ENCODE peak calls at places on chromosomes 3 and 15, in eight cellular contexts. One of them, this sample, is unnamed.

GRCh38 chr3:131402391-131403039 is 20.9 kb downstream of the NUDT16 start:
- DNase-seq in astrocyte: peak; percentile 83
- DNase-seq in hepatocyte: no peak
- DNase-seq in transverse colon: no peak
- DNase-seq in Caco-2: no peak
- DNase-seq in fibroblast of mammary gland: peak; percentile 34
- DNase-seq in fibroblast of lung: peak; percentile 85
- DNase-seq in tibial nerve: no peak
- DNase-seq in this sample: peak; percentile 57

GRCh38 chr3:32307591-32307990 is 69.1 kb downstream of the CMTM8 start:
- DNase-seq in astrocyte: no peak
- DNase-seq in hepatocyte: no peak
- DNase-seq in transverse colon: no peak
- DNase-seq in Caco-2: no peak
- DNase-seq in fibroblast of mammary gland: no peak
- DNase-seq in fibroblast of lung: no peak
- DNase-seq in tibial nerve: no peak
- DNase-seq in this sample: no peak

GRCh38 chr3:194112120-194113106 is 23.5 kb upstream of the HES1 start:
- DNase-seq in astrocyte: peak; percentile 43
- DNase-seq in hepatocyte: peak; percentile 89
- DNase-seq in transverse colon: peak; percentile 73
- DNase-seq in Caco-2: peak; percentile 93
- DNase-seq in fibroblast of mammary gland: no peak
- DNase-seq in fibroblast of lung: peak; percentile 51
- DNase-seq in tibial nerve: no peak
- DNase-seq in this sample: no peak

GRCh38 chr15:32774022-32774421 is 56.2 kb downstream of the GREM1 start:
- DNase-seq in astrocyte: peak; percentile 96
- DNase-seq in hepatocyte: no peak
- DNase-seq in transverse colon: no peak
- DNase-seq in Caco-2: peak; percentile 39
- DNase-seq in fibroblast of mammary gland: peak; percentile 94
- DNase-seq in fibroblast of lung: peak; percentile 96
- DNase-seq in tibial nerve: no peak
- DNase-seq in this sample: peak; percentile 79

GRCh38 chr3:69250014-69250413 is 127.6 kb upstream of the LMOD3 start:
- DNase-seq in astrocyte: peak; percentile 52
- DNase-seq in hepatocyte: peak; percentile 81
- DNase-seq in transverse colon: peak; percentile 84
- DNase-seq in Caco-2: peak; percentile 93
- DNase-seq in fibroblast of mammary gland: peak; percentile 60
- DNase-seq in fibroblast of lung: peak; percentile 61
- DNase-seq in tibial nerve: no peak
- DNase-seq in this sample: peak; percentile 63

GRCh38 chr3:88912294-88913014 is 195.0 kb upstream of the EPHA3 start:
- DNase-seq in astrocyte: no peak
- DNase-seq in hepatocyte: no peak
- DNase-seq in transverse colon: no peak
- DNase-seq in Caco-2: no peak
- DNase-seq in fibroblast of mammary gland: no peak
- DNase-seq in fibroblast of lung: no peak
- DNase-seq in tibial nerve: no peak
- DNase-seq in this sample: no peak

GRCh38 chr15:67622110-67622509 is 79.6 kb downstream of the MAP2K5 start:
- DNase-seq in astrocyte: no peak
- DNase-seq in hepatocyte: no peak
- DNase-seq in transverse colon: no peak
- DNase-seq in Caco-2: no peak
- DNase-seq in fibroblast of mammary gland: no peak
- DNase-seq in fibroblast of lung: no peak
- DNase-seq in tibial nerve: no peak
- DNase-seq in this sample: no peak

GRCh38 chr15:55334371-55334770 is 15.3 kb downstream of the PIGB start:
- DNase-seq in astrocyte: no peak
- DNase-seq in hepatocyte: no peak
- DNase-seq in transverse colon: no peak
- DNase-seq in Caco-2: no peak
- DNase-seq in fibroblast of mammary gland: peak; percentile 4
- DNase-seq in fibroblast of lung: peak; percentile 12
- DNase-seq in tibial nerve: no peak
- DNase-seq in this sample: no peak

GRCh38 chr3:157166115-157166514 is 6.2 kb upstream of the CCNL1 start:
- DNase-seq in astrocyte: no peak
- DNase-seq in hepatocyte: no peak
- DNase-seq in transverse colon: no peak
- DNase-seq in Caco-2: no peak
- DNase-seq in fibroblast of mammary gland: no peak
- DNase-seq in fibroblast of lung: no peak
- DNase-seq in tibial nerve: no peak
- DNase-seq in this sample: no peak

GRCh38 chr3:73608805-73609641 is 15.7 kb downstream of the PDZRN3 start:
- DNase-seq in astrocyte: no peak
- DNase-seq in hepatocyte: no peak
- DNase-seq in transverse colon: no peak
- DNase-seq in Caco-2: peak; percentile 51
- DNase-seq in fibroblast of mammary gland: no peak
- DNase-seq in fibroblast of lung: peak; percentile 29
- DNase-seq in tibial nerve: no peak
- DNase-seq in this sample: no peak

GRCh38 chr15:90006217-90007088 is 5.3 kb downstream of the ZNF710 start:
- DNase-seq in astrocyte: no peak
- DNase-seq in hepatocyte: no peak
- DNase-seq in transverse colon: no peak
- DNase-seq in Caco-2: no peak
- DNase-seq in fibroblast of mammary gland: no peak
- DNase-seq in fibroblast of lung: no peak
- DNase-seq in tibial nerve: no peak
- DNase-seq in this sample: no peak

GRCh38 chr3:169323580-169324453 is 339.7 kb downstream of the MECOM start:
- DNase-seq in astrocyte: peak; percentile 80
- DNase-seq in hepatocyte: peak; percentile 39
- DNase-seq in transverse colon: no peak
- DNase-seq in Caco-2: no peak
- DNase-seq in fibroblast of mammary gland: peak; percentile 11
- DNase-seq in fibroblast of lung: peak; percentile 83
- DNase-seq in tibial nerve: no peak
- DNase-seq in this sample: peak; percentile 25

GRCh38 chr15:65766422-65767263 is 25.4 kb downstream of the DENND4A start:
- DNase-seq in astrocyte: no peak
- DNase-seq in hepatocyte: peak; percentile 17
- DNase-seq in transverse colon: no peak
- DNase-seq in Caco-2: no peak
- DNase-seq in fibroblast of mammary gland: peak; percentile 12
- DNase-seq in fibroblast of lung: no peak
- DNase-seq in tibial nerve: no peak
- DNase-seq in this sample: peak; percentile 36

GRCh38 chr3:127152676-127153505 is 40.0 kb upstream of the PRR23E start:
- DNase-seq in astrocyte: no peak
- DNase-seq in hepatocyte: no peak
- DNase-seq in transverse colon: no peak
- DNase-seq in Caco-2: no peak
- DNase-seq in fibroblast of mammary gland: no peak
- DNase-seq in fibroblast of lung: no peak
- DNase-seq in tibial nerve: no peak
- DNase-seq in this sample: no peak

GRCh38 chr3:177448987-177449975 is 252.0 kb upstream of the TBL1XR1 start:
- DNase-seq in astrocyte: peak; percentile 99
- DNase-seq in hepatocyte: peak; percentile 44
- DNase-seq in transverse colon: no peak
- DNase-seq in Caco-2: no peak
- DNase-seq in fibroblast of mammary gland: peak; percentile 49
- DNase-seq in fibroblast of lung: peak; percentile 99
- DNase-seq in tibial nerve: no peak
- DNase-seq in this sample: peak; percentile 94

GRCh38 chr15:90934256-90934948 is 683 bp upstream of the UNC45A start:
- DNase-seq in astrocyte: peak; percentile 50
- DNase-seq in hepatocyte: peak; percentile 92
- DNase-seq in transverse colon: peak; percentile 93
- DNase-seq in Caco-2: peak; percentile 89
- DNase-seq in fibroblast of mammary gland: peak; percentile 80
- DNase-seq in fibroblast of lung: peak; percentile 71
- DNase-seq in tibial nerve: peak; percentile 72
- DNase-seq in this sample: peak; percentile 89

GRCh38 chr15:51735211-51735610 is 2.2 kb downstream of the LYSMD2 start:
- DNase-seq in astrocyte: no peak
- DNase-seq in hepatocyte: no peak
- DNase-seq in transverse colon: no peak
- DNase-seq in Caco-2: no peak
- DNase-seq in fibroblast of mammary gland: no peak
- DNase-seq in fibroblast of lung: no peak
- DNase-seq in tibial nerve: no peak
- DNase-seq in this sample: no peak
- TF ChIP-seq CTCF in astrocyte: no peak
- TF ChIP-seq CTCF in hepatocyte: no peak
- TF ChIP-seq CTCF in transverse colon: no peak
- TF ChIP-seq CTCF in Caco-2: no peak
- TF ChIP-seq CTCF in fibroblast of mammary gland: peak; percentile 4
- TF ChIP-seq CTCF in fibroblast of lung: no peak
- TF ChIP-seq CTCF in tibial nerve: no peak
- TF ChIP-seq CTCF in this sample: peak; percentile 27

GRCh38 chr3:188975612-188976314 is 196.0 kb upstream of the TPRG1 start:
- DNase-seq in astrocyte: no peak
- DNase-seq in hepatocyte: peak; percentile 28
- DNase-seq in transverse colon: no peak
- DNase-seq in Caco-2: no peak
- DNase-seq in fibroblast of mammary gland: no peak
- DNase-seq in fibroblast of lung: no peak
- DNase-seq in tibial nerve: no peak
- DNase-seq in this sample: peak; percentile 24
- H3K4me3 ChIP-seq in astrocyte: no peak overlapping the region
- H3K4me3 ChIP-seq in hepatocyte: no peak overlapping the region
- H3K4me3 ChIP-seq in transverse colon: peak overlapping the region; percentile 6
- H3K4me3 ChIP-seq in Caco-2: no peak overlapping the region
- H3K4me3 ChIP-seq in fibroblast of mammary gland: no peak overlapping the region
- H3K4me3 ChIP-seq in fibroblast of lung: peak overlapping the region; percentile 22
- H3K4me3 ChIP-seq in tibial nerve: no peak overlapping the region
- H3K4me3 ChIP-seq in this sample: no peak overlapping the region

DNA sequence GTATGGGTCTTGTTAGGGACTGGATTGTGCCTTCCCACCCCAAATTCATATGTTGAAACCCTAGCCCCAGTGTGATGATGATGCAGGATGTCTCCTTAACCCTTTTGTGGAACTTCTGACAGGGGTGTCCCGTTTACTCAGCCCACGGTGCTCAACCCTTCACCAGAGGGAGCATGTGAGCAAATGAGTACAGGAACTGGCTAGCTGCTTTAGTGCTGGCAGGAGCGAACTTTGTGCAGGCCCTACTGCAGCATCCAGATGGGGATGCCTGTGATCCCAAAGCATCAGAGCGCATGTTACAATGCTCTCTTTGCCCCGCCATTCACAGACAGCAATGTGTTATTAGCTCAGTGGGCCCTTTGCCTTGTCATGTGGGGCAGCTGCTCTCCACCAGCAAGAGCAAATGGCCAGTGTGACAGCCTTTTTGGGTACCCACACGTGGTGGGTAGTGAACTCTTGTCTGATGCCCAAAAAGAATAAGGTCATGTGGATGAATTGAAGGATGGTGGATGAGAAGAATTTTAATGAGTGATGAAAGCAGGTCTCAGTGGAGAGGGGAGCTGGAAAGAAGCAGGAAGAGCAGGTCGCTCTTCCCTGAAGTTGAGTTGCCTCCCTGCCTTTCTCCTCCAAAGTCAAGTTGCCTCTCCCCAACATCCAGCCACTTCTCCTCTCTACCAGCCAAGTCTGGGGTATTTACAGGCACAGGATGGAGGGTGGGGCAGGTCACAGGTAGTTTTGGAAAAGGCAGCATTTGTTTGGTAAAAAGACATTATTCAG is 63.3 kb upstream of the STRIT1 start:
- DNase-seq in astrocyte: no peak
- DNase-seq in hepatocyte: no peak
- DNase-seq in transverse colon: no peak
- DNase-seq in Caco-2: no peak
- DNase-seq in fibroblast of mammary gland: no peak
- DNase-seq in fibroblast of lung: peak; percentile 6
- DNase-seq in tibial nerve: no peak
- DNase-seq in this sample: peak; percentile 10
- TF ChIP-seq CTCF in astrocyte: no peak
- TF ChIP-seq CTCF in hepatocyte: peak; percentile 19
- TF ChIP-seq CTCF in transverse colon: no peak
- TF ChIP-seq CTCF in Caco-2: no peak
- TF ChIP-seq CTCF in fibroblast of mammary gland: peak; percentile 27
- TF ChIP-seq CTCF in fibroblast of lung: peak; percentile 19
- TF ChIP-seq CTCF in tibial nerve: no peak
- TF ChIP-seq CTCF in this sample: peak; percentile 43

GRCh38 chr15:100097342-100097899 is 244.4 kb downstream of the ADAMTS17 start:
- DNase-seq in astrocyte: no peak
- DNase-seq in hepatocyte: no peak
- DNase-seq in transverse colon: no peak
- DNase-seq in Caco-2: no peak
- DNase-seq in fibroblast of mammary gland: no peak
- DNase-seq in fibroblast of lung: no peak
- DNase-seq in tibial nerve: no peak
- DNase-seq in this sample: no peak

GRCh38 chr15:100093211-100094126 is 248.3 kb downstream of the ADAMTS17 start:
- DNase-seq in astrocyte: peak; percentile 88
- DNase-seq in hepatocyte: no peak
- DNase-seq in transverse colon: no peak
- DNase-seq in Caco-2: no peak
- DNase-seq in fibroblast of mammary gland: no peak
- DNase-seq in fibroblast of lung: peak; percentile 90
- DNase-seq in tibial nerve: no peak
- DNase-seq in this sample: peak; percentile 75

GRCh38 chr15:100094127-100094510 is 247.7 kb downstream of the ADAMTS17 start:
- DNase-seq in astrocyte: peak; percentile 45
- DNase-seq in hepatocyte: no peak
- DNase-seq in transverse colon: no peak
- DNase-seq in Caco-2: no peak
- DNase-seq in fibroblast of mammary gland: no peak
- DNase-seq in fibroblast of lung: peak; percentile 58
- DNase-seq in tibial nerve: no peak
- DNase-seq in this sample: no peak

GRCh38 chr15:100096700-100097099 is 245.1 kb downstream of the ADAMTS17 start:
- DNase-seq in astrocyte: no peak
- DNase-seq in hepatocyte: no peak
- DNase-seq in transverse colon: no peak
- DNase-seq in Caco-2: no peak
- DNase-seq in fibroblast of mammary gland: no peak
- DNase-seq in fibroblast of lung: no peak
- DNase-seq in tibial nerve: no peak
- DNase-seq in this sample: no peak

DNA sequence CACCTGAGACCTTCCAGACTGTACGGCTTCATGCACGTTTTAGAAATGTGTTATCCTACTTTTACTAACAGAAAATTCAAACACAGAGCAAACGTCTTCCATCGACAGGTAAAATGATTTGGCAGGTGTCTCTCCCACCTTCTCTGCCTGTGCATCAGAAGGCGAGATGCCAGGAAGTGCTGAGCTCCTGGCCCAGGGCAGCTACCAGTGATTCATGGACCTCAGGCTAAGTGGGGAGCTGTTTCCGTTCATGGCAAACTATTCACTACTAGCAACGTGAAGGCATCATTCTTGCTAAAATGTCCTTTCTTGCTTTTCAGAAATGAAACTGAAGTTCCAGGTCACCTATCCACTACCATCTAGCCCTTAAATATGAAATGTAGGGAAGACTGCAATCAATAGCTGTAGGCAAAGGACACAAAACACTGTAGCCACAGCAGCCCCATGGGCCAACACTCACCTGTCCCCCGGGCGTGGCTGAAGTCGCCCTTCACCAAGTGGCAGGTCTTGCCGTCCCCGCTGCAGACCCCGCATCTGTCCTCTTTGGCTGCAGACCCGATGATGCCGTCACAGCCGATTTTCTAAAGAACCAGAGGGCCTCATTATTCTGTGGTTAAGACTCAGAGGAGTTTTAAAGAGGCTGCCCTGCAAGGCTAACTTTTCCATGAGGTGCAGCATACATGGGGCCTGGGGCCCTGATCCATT is 245.7 kb downstream of the ADAMTS17 start:
- DNase-seq in astrocyte: no peak
- DNase-seq in hepatocyte: no peak
- DNase-seq in transverse colon: no peak
- DNase-seq in Caco-2: no peak
- DNase-seq in fibroblast of mammary gland: no peak
- DNase-seq in fibroblast of lung: no peak
- DNase-seq in tibial nerve: no peak
- DNase-seq in this sample: no peak
- H3K4me3 ChIP-seq in astrocyte: no peak overlapping the region
- H3K4me3 ChIP-seq in hepatocyte: no peak overlapping the region
- H3K4me3 ChIP-seq in transverse colon: no peak overlapping the region
- H3K4me3 ChIP-seq in Caco-2: no peak overlapping the region
- H3K4me3 ChIP-seq in fibroblast of mammary gland: no peak overlapping the region
- H3K4me3 ChIP-seq in fibroblast of lung: no peak overlapping the region
- H3K4me3 ChIP-seq in tibial nerve: no peak overlapping the region
- H3K4me3 ChIP-seq in this sample: no peak overlapping the region

This sample was measured in choroid plexus epithelial cell.